ENCODE peak calls at places on chromosomes 6 and 20, in six cellular contexts. E, A, Y, J, L and Z are unnamed samples.

GRCh38 chr6:37802810-37803209 is 16.7 kb upstream of the ZFAND3 start:
- DNase-seq in E (no peak), A (no peak), Y (no peak), J (no peak), L (no peak), Z (no peak)

GRCh38 chr6:125132058-125132457 is 21.5 kb upstream of the TPD52L1 start:
- DNase-seq in E (no peak), A (no peak), Y (no peak), J (no peak), L (no peak), Z (no peak)

GRCh38 chr6:34982424-34982852 is 93.4 kb downstream of the ANKS1A start:
- DNase-seq in E (no peak), A (peak), Y (peak), J (peak), L (peak), Z (no peak)

GRCh38 chr20:32642257-32643046 is 31.3 kb downstream of the C20orf203 start:
- DNase-seq in E (no peak), A (no peak), Y (no peak), J (no peak), L (no peak), Z (no peak)

GRCh38 chr20:6231551-6231950 is 108.7 kb upstream of the FERMT1 start:
- DNase-seq in E (no peak), A (no peak), Y (peak), J (peak), L (no peak), Z (no peak)

GRCh38 chr6:152432758-152433157 is 204.4 kb downstream of the SYNE1 start:
- DNase-seq in E (no peak), A (no peak), Y (no peak), J (no peak), L (no peak), Z (no peak)

GRCh38 chr20:14712302-14712739 is 374.9 kb upstream of the FLRT3 start:
- DNase-seq in E (no peak), A (peak), Y (peak), J (peak), L (no peak), Z (no peak)

GRCh38 chr20:58008413-58008812 is 220.0 kb downstream of the ANKRD60 start:
- DNase-seq in E (peak), A (no peak), Y (no peak), J (no peak), L (no peak), Z (no peak)

GRCh38 chr20:62644802-62645496 is 2.6 kb downstream of the SLCO4A1 start:
- DNase-seq in E (no peak), A (no peak), Y (no peak), J (no peak), L (no peak), Z (no peak)

GRCh38 chr20:58716476-58717277 is 24.1 kb downstream of the NPEPL1 start:
- DNase-seq in E (no peak), A (peak), Y (no peak), J (no peak), L (peak), Z (no peak)

GRCh38 chr20:1225729-1226313 is at the start of gene RAD21L1:
- DNase-seq in E (peak), A (peak), Y (peak), J (peak), L (peak), Z (no peak)

GRCh38 chr6:161406633-161407032 is 132.8 kb upstream of the AGPAT4 start:
- DNase-seq in E (no peak), A (no peak), Y (peak), J (peak), L (no peak), Z (peak)

GRCh38 chr20:31560900-31561598 is 44.0 kb upstream of the ID1 start:
- DNase-seq in E (peak), A (peak), Y (peak), J (peak), L (no peak), Z (peak)

GRCh38 chr6:97882755-97883154 is 599.7 kb upstream of the MMS22L start:
- DNase-seq in E (no peak), A (no peak), Y (no peak), J (no peak), L (no peak), Z (no peak)

GRCh38 chr20:10667560-10668167 is 6.1 kb downstream of the JAG1 start:
- DNase-seq in E (no peak), A (no peak), Y (no peak), J (no peak), L (no peak), Z (no peak)

GRCh38 chr6:136439514-136440186 is 110.6 kb downstream of the MAP7 start:
- DNase-seq in E (no peak), A (peak), Y (no peak), J (no peak), L (no peak), Z (no peak)

GRCh38 chr20:32607324-32607723 is 22.2 kb upstream of the NOL4L start:
- DNase-seq in E (no peak), A (no peak), Y (no peak), J (no peak), L (no peak), Z (no peak)

GRCh38 chr6:148251286-148251685 is 91.4 kb upstream of the SASH1 start:
- DNase-seq in E (no peak), A (peak), Y (peak), J (peak), L (no peak), Z (peak)

GRCh38 chr20:54608039-54608745 is 132.8 kb downstream of the DOK5 start:
- DNase-seq in E (no peak), A (no peak), Y (no peak), J (no peak), L (no peak), Z (no peak)

GRCh38 chr6:139888691-139889122 is 514.3 kb upstream of the CITED2 start:
- DNase-seq in E (no peak), A (no peak), Y (no peak), J (no peak), L (no peak), Z (no peak)

GRCh38 chr6:170358496-170358895 is 51.9 kb downstream of the FAM120B start:
- DNase-seq in E (no peak), A (no peak), Y (no peak), J (no peak), L (no peak), Z (no peak)

GRCh38 chr20:25525295-25525694 is 60.0 kb downstream of the NINL start:
- DNase-seq in E (no peak), A (no peak), Y (no peak), J (no peak), L (no peak), Z (no peak)

GRCh38 chr6:145756170-145756662 is 20.9 kb upstream of the EPM2A start:
- DNase-seq in E (peak), A (peak), Y (peak), J (peak), L (no peak), Z (peak)

GRCh38 chr6:112951829-112952228 is 604.7 kb downstream of the RFPL4B start:
- DNase-seq in E (no peak), A (no peak), Y (no peak), J (peak), L (no peak), Z (no peak)

GRCh38 chr6:7230327-7230691 is 82.7 kb downstream of the SSR1 start:
- DNase-seq in E (no peak), A (no peak), Y (no peak), J (no peak), L (no peak), Z (no peak)

GRCh38 chr6:52389264-52389625 is 27.3 kb downstream of the PAQR8 start:
- DNase-seq in E (no peak), A (no peak), Y (no peak), J (no peak), L (no peak), Z (no peak)

GRCh38 chr6:52389626-52390360 is 27.8 kb downstream of the PAQR8 start:
- DNase-seq in E (no peak), A (peak), Y (peak), J (peak), L (no peak), Z (no peak)

GRCh38 chr6:52388790-52389189 is 26.8 kb downstream of the PAQR8 start:
- DNase-seq in E (no peak), A (no peak), Y (no peak), J (no peak), L (peak), Z (no peak)

GRCh38 chr6:52391599-52391998 is 28.5 kb upstream of the EFHC1 start:
- DNase-seq in E (no peak), A (no peak), Y (no peak), J (no peak), L (no peak), Z (no peak)

DNA sequence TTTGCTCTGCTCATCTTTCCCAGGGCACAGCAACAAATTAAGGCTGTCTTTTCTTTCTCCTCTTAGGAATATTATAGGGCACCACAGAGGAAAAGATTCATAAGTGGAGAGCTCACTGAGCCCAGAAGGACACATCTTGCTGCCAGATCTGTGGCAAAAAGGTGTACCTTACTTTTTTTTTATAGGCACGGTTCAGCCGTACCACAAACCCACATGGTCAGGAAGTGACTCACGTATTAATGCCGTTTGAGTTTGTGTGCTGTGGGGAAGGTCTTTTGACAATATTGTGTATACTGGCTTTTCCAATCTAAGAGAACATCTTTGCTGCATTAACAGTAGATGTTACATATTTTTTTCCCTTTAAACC is 28.4 kb downstream of the PAQR8 start:
- DNase-seq in E (no peak), A (peak), Y (peak), J (peak), L (no peak), Z (no peak)
- H3K4me3 ChIP-seq in E (no peak), A (no peak), Y (no peak), J (no peak), L (no peak), Z (no peak)

DNA sequence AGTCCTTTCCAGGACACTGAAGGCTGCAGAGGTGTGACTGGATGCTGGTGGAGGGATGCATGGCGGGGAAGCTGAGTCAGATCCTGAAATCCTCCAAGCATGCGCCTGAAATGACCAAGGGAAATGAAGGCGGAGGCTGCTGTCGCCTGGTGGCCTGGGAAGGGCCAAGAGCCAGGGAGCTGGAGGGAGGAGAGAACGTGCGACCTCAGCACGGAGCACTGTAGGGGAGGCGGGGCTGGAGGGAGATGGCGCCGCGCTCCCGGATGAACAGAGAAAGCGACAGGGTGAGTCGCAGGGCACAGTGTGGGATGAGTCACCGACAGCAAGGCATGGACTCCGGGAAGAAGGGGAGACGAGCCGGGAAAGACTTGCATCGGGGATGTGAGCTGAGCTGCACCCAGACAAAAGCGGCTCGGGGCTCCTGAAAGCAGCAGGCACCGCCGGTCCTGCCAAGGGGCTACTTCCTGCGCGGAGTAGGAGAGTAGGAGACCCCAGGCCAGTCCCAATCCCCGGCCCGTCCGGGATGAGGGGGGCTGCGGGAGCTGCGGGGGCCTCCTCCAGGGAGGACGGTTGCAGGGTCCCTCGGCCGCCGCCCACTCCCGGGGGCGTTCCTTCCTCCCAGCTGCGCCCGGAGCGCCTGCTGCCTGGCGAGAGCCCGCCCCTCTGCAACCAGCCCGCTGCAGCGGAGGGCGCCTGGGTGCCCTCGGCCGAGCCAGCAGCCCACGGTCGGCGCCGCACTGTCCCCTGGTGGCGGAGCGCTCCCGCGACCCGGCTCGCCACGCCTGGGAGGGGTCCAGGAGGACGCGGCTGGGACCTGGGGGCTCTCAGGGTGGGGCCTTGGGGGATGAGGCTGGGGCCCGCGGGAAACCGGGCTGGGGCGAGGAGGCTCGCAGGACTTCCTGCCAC is 11.0 kb upstream of the NQO2 start:
- DNase-seq in E (peak), A (peak), Y (peak), J (peak), L (peak), Z (peak)
- TF ChIP-seq CTCF in E (peak), A (peak), Y (peak), J (peak), L (peak), Z (peak)

DNA sequence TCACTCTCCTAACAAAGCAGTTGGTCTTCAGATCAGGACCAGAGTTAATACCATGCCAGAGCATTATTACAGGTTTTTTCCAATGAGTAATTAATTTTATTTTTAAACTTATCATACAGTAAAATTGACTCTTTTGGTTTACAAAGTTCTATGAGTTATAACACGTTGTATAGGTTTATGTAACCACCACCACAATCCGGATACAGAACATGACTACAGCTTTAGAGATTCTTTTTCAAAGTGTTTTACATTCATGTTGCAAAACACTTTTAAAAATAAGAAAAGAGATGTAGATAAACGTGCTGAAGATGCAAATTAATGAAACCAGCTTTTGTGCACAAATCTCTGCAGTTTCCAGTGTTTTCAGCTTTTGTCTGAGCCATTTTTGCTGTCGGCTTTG is 1.5 kb upstream of the TPBG start:
- DNase-seq in E (no peak), A (no peak), Y (no peak), J (peak), L (no peak), Z (no peak)
- H3K4me3 ChIP-seq in E (no peak), A (no peak), Y (no peak), J (peak), L (peak), Z (no peak)

DNA sequence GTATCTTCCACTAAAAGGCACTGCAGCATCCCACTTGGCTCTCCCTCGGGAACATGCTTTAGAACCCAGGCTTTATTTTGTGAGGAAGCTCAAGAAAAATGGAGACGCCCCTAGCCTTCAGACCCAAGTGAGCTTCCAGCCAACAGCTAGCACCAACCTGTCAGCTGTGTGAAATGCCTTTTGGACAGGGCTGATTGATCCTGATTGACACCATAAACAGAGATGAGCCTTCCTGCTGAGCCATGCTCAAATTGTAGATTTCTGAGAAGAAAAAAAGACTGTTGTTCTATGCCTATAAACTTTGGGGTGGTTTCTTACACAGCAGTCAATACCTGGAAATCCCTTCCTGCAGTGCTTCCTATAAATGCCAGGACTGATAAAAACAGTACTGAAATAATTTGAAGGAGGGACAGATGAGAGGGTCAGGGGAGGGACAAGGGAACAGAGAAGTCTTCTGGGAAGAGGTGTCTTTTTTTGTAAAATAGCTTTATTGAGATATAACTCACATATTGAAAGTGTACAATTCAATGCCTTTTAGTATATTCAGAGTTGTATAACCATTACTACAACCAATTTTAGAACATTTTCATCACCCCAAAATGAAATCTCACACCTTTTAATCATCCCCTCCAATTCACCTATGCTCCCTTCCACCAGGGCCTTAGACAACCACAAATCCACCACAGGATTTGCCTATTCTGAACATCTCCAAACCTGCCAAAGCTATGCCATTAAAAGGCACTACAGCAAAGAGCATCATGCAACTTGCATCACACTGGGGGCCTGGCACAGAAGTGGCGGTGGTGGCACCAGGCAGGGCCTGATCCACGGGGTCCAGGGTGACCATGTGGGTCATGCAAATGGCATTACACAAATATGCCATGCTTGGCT is 2.7 kb upstream of the STK4 start:
- DNase-seq in E (no peak), A (no peak), Y (no peak), J (no peak), L (no peak), Z (no peak)
- TF ChIP-seq CTCF in E (no peak), A (no peak), Y (no peak), J (no peak), L (no peak), Z (no peak)